ENCODE peak calls at places on chromosomes 3 and 15, in ten cellular contexts. One of them, this sample, is unnamed.

GRCh38 chr3:31096661-31097060 is 202.2 kb upstream of the GADL1 start:
- DNase-seq in sigmoid colon: no peak
- DNase-seq in K562: no peak
- DNase-seq in HCT116: no peak
- DNase-seq in prostate gland: no peak
- DNase-seq in GM12892: no peak
- DNase-seq in suprapubic skin: no peak
- DNase-seq in esophagus muscularis mucosa: no peak
- DNase-seq in HepG2: no peak
- DNase-seq in upper lobe of left lung: no peak
- DNase-seq in this sample: no peak

GRCh38 chr3:127612966-127613365 is 14.8 kb downstream of the MCM2 start:
- DNase-seq in suprapubic skin: no peak
- DNase-seq in esophagus muscularis mucosa: no peak
- DNase-seq in K562: no peak
- DNase-seq in upper lobe of left lung: peak; percentile 74
- DNase-seq in prostate gland: no peak
- DNase-seq in sigmoid colon: no peak
- DNase-seq in GM12892: no peak
- DNase-seq in HepG2: no peak
- DNase-seq in HCT116: no peak
- DNase-seq in this sample: no peak

GRCh38 chr3:35223636-35224035 is 415.7 kb upstream of the ARPP21 start:
- DNase-seq in K562: no peak
- DNase-seq in HepG2: no peak
- DNase-seq in sigmoid colon: no peak
- DNase-seq in HCT116: no peak
- DNase-seq in GM12892: no peak
- DNase-seq in upper lobe of left lung: no peak
- DNase-seq in suprapubic skin: no peak
- DNase-seq in esophagus muscularis mucosa: no peak
- DNase-seq in prostate gland: no peak
- DNase-seq in this sample: no peak

GRCh38 chr3:60594025-60594424 is 657.2 kb downstream of the FHIT start:
- DNase-seq in HepG2: no peak
- DNase-seq in suprapubic skin: peak; percentile 89
- DNase-seq in sigmoid colon: peak; percentile 91
- DNase-seq in GM12892: no peak
- DNase-seq in upper lobe of left lung: peak; percentile 76
- DNase-seq in K562: no peak
- DNase-seq in esophagus muscularis mucosa: no peak
- DNase-seq in HCT116: no peak
- DNase-seq in prostate gland: peak; percentile 83
- DNase-seq in this sample: no peak

GRCh38 chr3:14262212-14262611 is 83.6 kb downstream of the LSM3 start:
- DNase-seq in GM12892: no peak
- DNase-seq in HepG2: no peak
- DNase-seq in sigmoid colon: no peak
- DNase-seq in esophagus muscularis mucosa: no peak
- DNase-seq in HCT116: no peak
- DNase-seq in upper lobe of left lung: no peak
- DNase-seq in K562: no peak
- DNase-seq in suprapubic skin: no peak
- DNase-seq in prostate gland: no peak
- DNase-seq in this sample: no peak

GRCh38 chr15:98727115-98728040 is 79.0 kb downstream of the IGF1R start:
- DNase-seq in GM12892: no peak
- DNase-seq in HCT116: peak; percentile 84
- DNase-seq in upper lobe of left lung: peak; percentile 92
- DNase-seq in esophagus muscularis mucosa: peak; percentile 94
- DNase-seq in HepG2: peak; percentile 89
- DNase-seq in sigmoid colon: peak; percentile 97
- DNase-seq in suprapubic skin: peak; percentile 92
- DNase-seq in prostate gland: peak; percentile 87
- DNase-seq in K562: no peak
- DNase-seq in this sample: no peak

GRCh38 chr3:195352895-195353488 is 82.0 kb upstream of the XXYLT1 start:
- DNase-seq in esophagus muscularis mucosa: no peak
- DNase-seq in prostate gland: no peak
- DNase-seq in K562: no peak
- DNase-seq in sigmoid colon: no peak
- DNase-seq in HepG2: peak; percentile 7
- DNase-seq in suprapubic skin: no peak
- DNase-seq in upper lobe of left lung: no peak
- DNase-seq in GM12892: no peak
- DNase-seq in HCT116: peak; percentile 77
- DNase-seq in this sample: no peak

GRCh38 chr15:41984622-41985021 is 12.3 kb upstream of the EHD4 start:
- DNase-seq in sigmoid colon: no peak
- DNase-seq in HCT116: no peak
- DNase-seq in K562: no peak
- DNase-seq in HepG2: no peak
- DNase-seq in upper lobe of left lung: no peak
- DNase-seq in suprapubic skin: peak; percentile 29
- DNase-seq in GM12892: no peak
- DNase-seq in esophagus muscularis mucosa: no peak
- DNase-seq in prostate gland: no peak
- DNase-seq in this sample: no peak

GRCh38 chr3:125143538-125143937 is 69.0 kb downstream of the SLC12A8 start:
- DNase-seq in prostate gland: no peak
- DNase-seq in esophagus muscularis mucosa: no peak
- DNase-seq in K562: no peak
- DNase-seq in suprapubic skin: no peak
- DNase-seq in GM12892: no peak
- DNase-seq in sigmoid colon: no peak
- DNase-seq in HepG2: no peak
- DNase-seq in HCT116: no peak
- DNase-seq in upper lobe of left lung: no peak
- DNase-seq in this sample: no peak

GRCh38 chr15:75089781-75090734 is 66.7 kb downstream of the PPCDC start:
- DNase-seq in suprapubic skin: no peak
- DNase-seq in HCT116: no peak
- DNase-seq in esophagus muscularis mucosa: no peak
- DNase-seq in K562: no peak
- DNase-seq in prostate gland: no peak
- DNase-seq in HepG2: no peak
- DNase-seq in GM12892: no peak
- DNase-seq in sigmoid colon: peak; percentile 79
- DNase-seq in upper lobe of left lung: peak; percentile 76
- DNase-seq in this sample: no peak

GRCh38 chr3:120324185-120324584 is 25.0 kb downstream of the LRRC58 start:
- DNase-seq in esophagus muscularis mucosa: no peak
- DNase-seq in HCT116: no peak
- DNase-seq in suprapubic skin: no peak
- DNase-seq in K562: no peak
- DNase-seq in prostate gland: no peak
- DNase-seq in upper lobe of left lung: no peak
- DNase-seq in sigmoid colon: no peak
- DNase-seq in GM12892: no peak
- DNase-seq in HepG2: no peak
- DNase-seq in this sample: no peak

GRCh38 chr3:24160424-24160823 is 215.3 kb downstream of the NR1D2 start:
- DNase-seq in suprapubic skin: no peak
- DNase-seq in GM12892: no peak
- DNase-seq in esophagus muscularis mucosa: no peak
- DNase-seq in HCT116: no peak
- DNase-seq in K562: no peak
- DNase-seq in upper lobe of left lung: no peak
- DNase-seq in sigmoid colon: no peak
- DNase-seq in prostate gland: no peak
- DNase-seq in HepG2: no peak
- DNase-seq in this sample: no peak

GRCh38 chr3:23776352-23776891 is 29.3 kb upstream of the UBE2E1 start:
- DNase-seq in K562: no peak
- DNase-seq in esophagus muscularis mucosa: no peak
- DNase-seq in HepG2: no peak
- DNase-seq in sigmoid colon: no peak
- DNase-seq in GM12892: no peak
- DNase-seq in upper lobe of left lung: no peak
- DNase-seq in suprapubic skin: no peak
- DNase-seq in prostate gland: no peak
- DNase-seq in HCT116: no peak
- DNase-seq in this sample: no peak

GRCh38 chr3:81545572-81545971 is 215.9 kb downstream of the GBE1 start:
- DNase-seq in GM12892: no peak
- DNase-seq in HepG2: no peak
- DNase-seq in esophagus muscularis mucosa: no peak
- DNase-seq in HCT116: peak; percentile 13
- DNase-seq in K562: no peak
- DNase-seq in suprapubic skin: no peak
- DNase-seq in prostate gland: no peak
- DNase-seq in upper lobe of left lung: no peak
- DNase-seq in sigmoid colon: no peak
- DNase-seq in this sample: no peak

GRCh38 chr3:169215953-169216352 is 447.6 kb downstream of the MECOM start:
- DNase-seq in suprapubic skin: no peak
- DNase-seq in K562: no peak
- DNase-seq in HepG2: no peak
- DNase-seq in sigmoid colon: no peak
- DNase-seq in prostate gland: no peak
- DNase-seq in GM12892: no peak
- DNase-seq in esophagus muscularis mucosa: no peak
- DNase-seq in HCT116: no peak
- DNase-seq in upper lobe of left lung: no peak
- DNase-seq in this sample: no peak

GRCh38 chr15:85691350-85692240 is 103.1 kb downstream of the KLHL25 start:
- DNase-seq in K562: no peak
- DNase-seq in HCT116: no peak
- DNase-seq in sigmoid colon: no peak
- DNase-seq in upper lobe of left lung: no peak
- DNase-seq in GM12892: no peak
- DNase-seq in HepG2: no peak
- DNase-seq in esophagus muscularis mucosa: no peak
- DNase-seq in prostate gland: no peak
- DNase-seq in suprapubic skin: no peak
- DNase-seq in this sample: no peak

GRCh38 chr15:85689729-85690128 is 105.0 kb downstream of the KLHL25 start:
- DNase-seq in K562: no peak
- DNase-seq in prostate gland: peak; percentile 40
- DNase-seq in upper lobe of left lung: peak; percentile 63
- DNase-seq in esophagus muscularis mucosa: no peak
- DNase-seq in HCT116: no peak
- DNase-seq in GM12892: no peak
- DNase-seq in sigmoid colon: no peak
- DNase-seq in HepG2: no peak
- DNase-seq in suprapubic skin: no peak
- DNase-seq in this sample: no peak

GRCh38 chr15:85688703-85689102 is 106.0 kb downstream of the KLHL25 start:
- DNase-seq in HCT116: no peak
- DNase-seq in upper lobe of left lung: no peak
- DNase-seq in sigmoid colon: no peak
- DNase-seq in GM12892: no peak
- DNase-seq in esophagus muscularis mucosa: no peak
- DNase-seq in prostate gland: no peak
- DNase-seq in suprapubic skin: no peak
- DNase-seq in HepG2: no peak
- DNase-seq in K562: no peak
- DNase-seq in this sample: no peak

GRCh38 chr15:85692873-85693272 is 101.9 kb downstream of the KLHL25 start:
- DNase-seq in K562: no peak
- DNase-seq in esophagus muscularis mucosa: no peak
- DNase-seq in prostate gland: no peak
- DNase-seq in upper lobe of left lung: no peak
- DNase-seq in HCT116: no peak
- DNase-seq in HepG2: no peak
- DNase-seq in sigmoid colon: no peak
- DNase-seq in GM12892: no peak
- DNase-seq in suprapubic skin: no peak
- DNase-seq in this sample: no peak

GRCh38 chr15:85690546-85691226 is 104.0 kb downstream of the KLHL25 start:
- DNase-seq in K562: no peak
- DNase-seq in HepG2: no peak
- DNase-seq in GM12892: no peak
- DNase-seq in sigmoid colon: no peak
- DNase-seq in HCT116: no peak
- DNase-seq in esophagus muscularis mucosa: no peak
- DNase-seq in suprapubic skin: no peak
- DNase-seq in prostate gland: no peak
- DNase-seq in upper lobe of left lung: no peak
- DNase-seq in this sample: no peak
- TF ChIP-seq POLR2A in K562: no peak
- TF ChIP-seq POLR2A in HepG2: no peak
- TF ChIP-seq POLR2A in GM12892: peak; percentile 48
- TF ChIP-seq POLR2A in sigmoid colon: no peak
- TF ChIP-seq POLR2A in HCT116: no peak
- TF ChIP-seq POLR2A in esophagus muscularis mucosa: no peak
- TF ChIP-seq POLR2A in suprapubic skin: no peak
- TF ChIP-seq POLR2A in prostate gland: no peak
- TF ChIP-seq POLR2A in upper lobe of left lung: no peak
- TF ChIP-seq POLR2A in this sample: peak; percentile 68

GRCh38 chr3:193782280-193782654 is 189.3 kb downstream of the OPA1 start:
- DNase-seq in suprapubic skin: no peak
- DNase-seq in GM12892: no peak
- DNase-seq in K562: no peak
- DNase-seq in sigmoid colon: no peak
- DNase-seq in HCT116: peak; percentile 80
- DNase-seq in upper lobe of left lung: peak; percentile 52
- DNase-seq in prostate gland: peak; percentile 34
- DNase-seq in HepG2: no peak
- DNase-seq in esophagus muscularis mucosa: no peak
- DNase-seq in this sample: no peak
- TF ChIP-seq POLR2AphosphoS5 in suprapubic skin: no peak
- TF ChIP-seq POLR2AphosphoS5 in GM12892: no peak
- TF ChIP-seq POLR2AphosphoS5 in K562: no peak
- TF ChIP-seq POLR2AphosphoS5 in sigmoid colon: no peak
- TF ChIP-seq POLR2AphosphoS5 in HCT116: peak; percentile 47
- TF ChIP-seq POLR2AphosphoS5 in upper lobe of left lung: no peak
- TF ChIP-seq POLR2AphosphoS5 in prostate gland: peak; percentile 7
- TF ChIP-seq POLR2AphosphoS5 in HepG2: no peak
- TF ChIP-seq POLR2AphosphoS5 in esophagus muscularis mucosa: no peak
- TF ChIP-seq POLR2AphosphoS5 in this sample: no peak

GRCh38 chr3:52253314-52254260 is 8.0 kb downstream of the PPM1M start:
- DNase-seq in HepG2: no peak
- DNase-seq in HCT116: no peak
- DNase-seq in sigmoid colon: no peak
- DNase-seq in esophagus muscularis mucosa: no peak
- DNase-seq in GM12892: peak; percentile 81
- DNase-seq in prostate gland: no peak
- DNase-seq in upper lobe of left lung: peak; percentile 74
- DNase-seq in suprapubic skin: no peak
- DNase-seq in K562: no peak
- DNase-seq in this sample: peak; percentile 81
- TF ChIP-seq POLR2A in HepG2: no peak
- TF ChIP-seq POLR2A in HCT116: no peak
- TF ChIP-seq POLR2A in sigmoid colon: no peak
- TF ChIP-seq POLR2A in esophagus muscularis mucosa: no peak
- TF ChIP-seq POLR2A in GM12892: peak; percentile 58
- TF ChIP-seq POLR2A in prostate gland: no peak
- TF ChIP-seq POLR2A in upper lobe of left lung: no peak
- TF ChIP-seq POLR2A in suprapubic skin: no peak
- TF ChIP-seq POLR2A in K562: no peak
- TF ChIP-seq POLR2A in this sample: peak; percentile 30

DNA sequence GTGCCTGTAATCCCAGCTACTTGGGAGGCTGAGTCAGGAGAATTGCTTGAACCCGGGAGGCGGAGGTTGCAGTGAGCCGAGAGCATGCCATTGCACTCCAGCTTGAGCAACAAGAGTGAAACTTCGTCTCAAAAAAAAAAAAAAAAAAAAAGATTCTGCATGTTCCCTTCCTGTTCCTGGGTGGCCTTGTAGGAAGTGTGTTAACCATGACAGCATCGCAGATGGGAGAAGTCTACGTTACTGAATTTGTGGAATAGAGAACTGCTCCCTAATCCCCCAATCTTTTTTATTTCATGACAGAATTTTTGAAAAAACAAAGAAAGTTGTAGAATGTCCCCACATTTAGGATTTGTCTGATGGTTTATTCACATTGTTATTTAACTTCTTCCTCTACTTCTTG is 45.4 kb downstream of the FOXL2 start:
- DNase-seq in esophagus muscularis mucosa: no peak
- DNase-seq in HepG2: no peak
- DNase-seq in K562: no peak
- DNase-seq in GM12892: no peak
- DNase-seq in suprapubic skin: no peak
- DNase-seq in prostate gland: no peak
- DNase-seq in sigmoid colon: no peak
- DNase-seq in HCT116: no peak
- DNase-seq in upper lobe of left lung: no peak
- DNase-seq in this sample: no peak
- TF ChIP-seq POLR2AphosphoS5 in esophagus muscularis mucosa: no peak
- TF ChIP-seq POLR2AphosphoS5 in HepG2: no peak
- TF ChIP-seq POLR2AphosphoS5 in K562: no peak
- TF ChIP-seq POLR2AphosphoS5 in GM12892: no peak
- TF ChIP-seq POLR2AphosphoS5 in suprapubic skin: no peak
- TF ChIP-seq POLR2AphosphoS5 in prostate gland: no peak
- TF ChIP-seq POLR2AphosphoS5 in sigmoid colon: no peak
- TF ChIP-seq POLR2AphosphoS5 in HCT116: no peak
- TF ChIP-seq POLR2AphosphoS5 in upper lobe of left lung: no peak
- TF ChIP-seq POLR2AphosphoS5 in this sample: no peak